ENCODE peak calls at places on chromosomes 7 and 10, in four cellular contexts. One of them, this sample, is unnamed.

GRCh38 chr10:70442332-70442988 is 979 bp upstream of the NODAL start:
- DNase-seq in LoVo: no peak
- DNase-seq in mesothelial cell of epicardium: no peak
- DNase-seq in left cardiac atrium: no peak
- DNase-seq in this sample: no peak

GRCh38 chr7:106345421-106346166 is 60.8 kb upstream of the NAMPT start:
- DNase-seq in mesothelial cell of epicardium: no peak
- DNase-seq in LoVo: peak
- DNase-seq in left cardiac atrium: no peak
- DNase-seq in this sample: no peak

GRCh38 chr7:3078458-3078857 is 34.8 kb upstream of the CARD11 start:
- DNase-seq in left cardiac atrium: no peak
- DNase-seq in mesothelial cell of epicardium: no peak
- DNase-seq in LoVo: no peak
- DNase-seq in this sample: no peak

GRCh38 chr10:119726291-119727261 is 726 bp downstream of the INPP5F start:
- DNase-seq in left cardiac atrium: no peak
- DNase-seq in mesothelial cell of epicardium: peak
- DNase-seq in LoVo: no peak
- DNase-seq in this sample: no peak

GRCh38 chr7:157657741-157658740 is 321.2 kb downstream of the DNAJB6 start:
- DNase-seq in mesothelial cell of epicardium: no peak
- DNase-seq in left cardiac atrium: no peak
- DNase-seq in LoVo: no peak
- DNase-seq in this sample: no peak

GRCh38 chr7:467393-467828 is 52.2 kb downstream of the PDGFA start:
- DNase-seq in mesothelial cell of epicardium: no peak
- DNase-seq in LoVo: no peak
- DNase-seq in left cardiac atrium: no peak
- DNase-seq in this sample: peak

GRCh38 chr10:23094786-23095403 is 484 bp upstream of the MSRB2 start:
- DNase-seq in left cardiac atrium: no peak
- DNase-seq in mesothelial cell of epicardium: no peak
- DNase-seq in LoVo: no peak
- DNase-seq in this sample: no peak

GRCh38 chr7:55545496-55545895 is 26.8 kb downstream of the VOPP1 start:
- DNase-seq in mesothelial cell of epicardium: no peak
- DNase-seq in left cardiac atrium: no peak
- DNase-seq in LoVo: no peak
- DNase-seq in this sample: no peak

GRCh38 chr10:116796910-116797513 is 52.3 kb upstream of the ENO4 start:
- DNase-seq in mesothelial cell of epicardium: peak
- DNase-seq in LoVo: peak
- DNase-seq in left cardiac atrium: peak
- DNase-seq in this sample: peak

GRCh38 chr7:152152267-152152666 is 126.8 kb downstream of the GALNT11 start:
- DNase-seq in left cardiac atrium: no peak
- DNase-seq in mesothelial cell of epicardium: no peak
- DNase-seq in LoVo: no peak
- DNase-seq in this sample: no peak

GRCh38 chr10:28360175-28360574 is 57.3 kb upstream of the MPP7 start:
- DNase-seq in mesothelial cell of epicardium: no peak
- DNase-seq in left cardiac atrium: no peak
- DNase-seq in LoVo: no peak
- DNase-seq in this sample: no peak

GRCh38 chr7:55130079-55130476 is 111.3 kb downstream of the EGFR start:
- DNase-seq in LoVo: no peak
- DNase-seq in mesothelial cell of epicardium: no peak
- DNase-seq in left cardiac atrium: no peak
- DNase-seq in this sample: no peak

GRCh38 chr7:1919539-1920265 is 249.6 kb downstream of the ELFN1 start:
- DNase-seq in LoVo: no peak
- DNase-seq in left cardiac atrium: peak
- DNase-seq in mesothelial cell of epicardium: no peak
- DNase-seq in this sample: no peak

GRCh38 chr7:123538897-123539296 is 4.5 kb upstream of the IQUB start:
- DNase-seq in mesothelial cell of epicardium: no peak
- DNase-seq in left cardiac atrium: no peak
- DNase-seq in LoVo: no peak
- DNase-seq in this sample: no peak

GRCh38 chr7:140673063-140673769 is 471 bp downstream of the ADCK2 start:
- DNase-seq in LoVo: peak
- DNase-seq in mesothelial cell of epicardium: no peak
- DNase-seq in left cardiac atrium: peak
- DNase-seq in this sample: peak

GRCh38 chr7:76300210-76300731 is 2.2 kb upstream of the HSPB1 start:
- DNase-seq in LoVo: peak
- DNase-seq in mesothelial cell of epicardium: no peak
- DNase-seq in left cardiac atrium: no peak
- DNase-seq in this sample: peak

GRCh38 chr7:108561047-108561619 is 8.4 kb downstream of the THAP5 start:
- DNase-seq in LoVo: no peak
- DNase-seq in left cardiac atrium: no peak
- DNase-seq in mesothelial cell of epicardium: no peak
- DNase-seq in this sample: no peak

GRCh38 chr7:115216652-115217051 is 294.8 kb downstream of the MDFIC start:
- DNase-seq in mesothelial cell of epicardium: no peak
- DNase-seq in left cardiac atrium: no peak
- DNase-seq in LoVo: no peak
- DNase-seq in this sample: no peak

GRCh38 chr10:43108951-43109350 is 29.3 kb upstream of the CSGALNACT2 start:
- DNase-seq in left cardiac atrium: no peak
- DNase-seq in LoVo: no peak
- DNase-seq in mesothelial cell of epicardium: no peak
- DNase-seq in this sample: no peak

GRCh38 chr7:34062826-34063225 is 157.5 kb downstream of the BMPER start:
- DNase-seq in LoVo: no peak
- DNase-seq in left cardiac atrium: no peak
- DNase-seq in mesothelial cell of epicardium: no peak
- DNase-seq in this sample: no peak

GRCh38 chr10:126205482-126206210 is 182.6 kb downstream of the ADAM12 start:
- DNase-seq in mesothelial cell of epicardium: no peak
- DNase-seq in left cardiac atrium: no peak
- DNase-seq in LoVo: no peak
- DNase-seq in this sample: no peak

GRCh38 chr7:143499743-143500348 is 22.2 kb downstream of the TAS2R41 start:
- DNase-seq in left cardiac atrium: peak
- DNase-seq in mesothelial cell of epicardium: no peak
- DNase-seq in LoVo: no peak
- DNase-seq in this sample: no peak

GRCh38 chr7:30559566-30559965 is 35.1 kb upstream of the GARS1 start:
- DNase-seq in LoVo: no peak
- DNase-seq in left cardiac atrium: no peak
- DNase-seq in mesothelial cell of epicardium: no peak
- DNase-seq in this sample: peak

GRCh38 chr7:42790196-42790595 is 121.7 kb downstream of the C7orf25 start:
- DNase-seq in mesothelial cell of epicardium: no peak
- DNase-seq in LoVo: no peak
- DNase-seq in left cardiac atrium: no peak
- DNase-seq in this sample: no peak

GRCh38 chr10:77939561-77940001 is 13.0 kb upstream of the DLG5 start:
- DNase-seq in LoVo: no peak
- DNase-seq in mesothelial cell of epicardium: no peak
- DNase-seq in left cardiac atrium: peak
- DNase-seq in this sample: peak

This sample was measured in breast epithelium.